ENCODE peak calls at places on chromosome 13, in eight cellular contexts. W is fibroblast of the aortic adventitia; K is GM13976; E is BJ; P is activated T-helper 2 cell treated with anti-CD3 and anti-CD28 coated beads, Interferon-gamma antibody, Interleukin-2, Interleukin-4, amounts not matched to agents 10 μg/mL and 5 μg/mL and 100 μg/mL, durations not matched to agents 14 hours and 24 hours and 36 hours; Y is iPS-NIHi11; V is psoas muscle; A is stimulated activated CD8-positive, alpha-beta memory T cell treated with anti-CD3 and anti-CD28 coated beads, Interleukin-15, amount 100 ng/mL, for 24 hours. Q is an unnamed sample.

GRCh38 chr13:47708386-47708785 is 292.7 kb downstream of the SUCLA2 start:
- DNase-seq in W (peak), K (no peak), E (peak), P (no peak), Y (no peak), V (no peak), A (no peak), Q (peak)

GRCh38 chr13:30159446-30159839 is 147.9 kb downstream of the KATNAL1 start:
- DNase-seq in W (peak), K (peak), E (no peak), P (no peak), Y (no peak), V (no peak), A (no peak), Q (peak)

GRCh38 chr13:21240586-21240985 is 64.1 kb downstream of the MRPL57 start:
- DNase-seq in W (peak), K (no peak), E (peak), P (no peak), Y (no peak), V (no peak), A (no peak), Q (peak)

GRCh38 chr13:101382086-101382485 is 34.2 kb downstream of the NALCN start:
- DNase-seq in W (no peak), K (no peak), E (no peak), P (no peak), Y (peak), V (no peak), A (no peak), Q (no peak)

GRCh38 chr13:37175996-37176395 is 70.5 kb upstream of the CSNK1A1L start:
- DNase-seq in W (peak), K (no peak), E (peak), P (no peak), Y (no peak), V (no peak), A (no peak), Q (peak)

GRCh38 chr13:51475727-51476521 is 23.1 kb upstream of the INTS6 start:
- DNase-seq in W (peak), K (no peak), E (no peak), P (no peak), Y (no peak), V (no peak), A (no peak), Q (peak)

GRCh38 chr13:113947321-113948033 is 26.4 kb downstream of the C13orf46 start:
- DNase-seq in W (peak), K (no peak), E (no peak), P (no peak), Y (no peak), V (peak), A (no peak), Q (no peak)

GRCh38 chr13:30063892-30064291 is 213.5 kb upstream of the UBL3 start:
- DNase-seq in W (no peak), K (no peak), E (no peak), P (no peak), Y (no peak), V (no peak), A (no peak), Q (no peak)

GRCh38 chr13:106522112-106522511 is 13.3 kb downstream of the EFNB2 start:
- DNase-seq in W (no peak), K (no peak), E (no peak), P (no peak), Y (no peak), V (no peak), A (no peak), Q (no peak)

GRCh38 chr13:48108106-48108505 is 13.2 kb upstream of the MED4 start:
- DNase-seq in W (no peak), K (no peak), E (no peak), P (no peak), Y (no peak), V (no peak), A (no peak), Q (no peak)

GRCh38 chr13:61110804-61111203 is 304.8 kb downstream of the PCDH20 start:
- DNase-seq in W (no peak), K (no peak), E (no peak), P (no peak), Y (no peak), V (no peak), A (no peak), Q (no peak)

GRCh38 chr13:50993908-50994307 is 84.3 kb downstream of the RNASEH2B start:
- DNase-seq in W (peak), K (no peak), E (no peak), P (no peak), Y (no peak), V (peak), A (no peak), Q (no peak)

GRCh38 chr13:100131863-100132574 is 43.1 kb downstream of the PCCA start:
- DNase-seq in W (peak), K (no peak), E (peak), P (no peak), Y (peak), V (no peak), A (no peak), Q (peak)

GRCh38 chr13:107743523-107743922 is 471.8 kb downstream of the LIG4 start:
- DNase-seq in W (no peak), K (no peak), E (no peak), P (no peak), Y (no peak), V (no peak), A (no peak), Q (no peak)

GRCh38 chr13:40383922-40384321 is 282.5 kb downstream of the FOXO1 start:
- DNase-seq in W (no peak), K (no peak), E (no peak), P (no peak), Y (no peak), V (no peak), A (no peak), Q (no peak)

GRCh38 chr13:51324714-51325440 is 14.6 kb upstream of the SERPINE3 start:
- DNase-seq in W (no peak), K (peak), E (no peak), P (no peak), Y (peak), V (no peak), A (no peak), Q (no peak)

GRCh38 chr13:110820311-110820710 is 94.6 kb downstream of the ANKRD10 start:
- DNase-seq in W (no peak), K (no peak), E (no peak), P (no peak), Y (no peak), V (no peak), A (no peak), Q (no peak)

GRCh38 chr13:94967183-94968039 is 255.1 kb upstream of the SOX21 start:
- DNase-seq in W (peak), K (peak), E (no peak), P (peak), Y (peak), V (no peak), A (no peak), Q (no peak)

GRCh38 chr13:76677047-76677446 is 209.2 kb downstream of the KCTD12 start:
- DNase-seq in W (peak), K (no peak), E (no peak), P (no peak), Y (no peak), V (peak), A (no peak), Q (peak)

GRCh38 chr13:66425741-66426140 is 804.4 kb downstream of the PCDH9 start:
- DNase-seq in W (no peak), K (no peak), E (no peak), P (no peak), Y (no peak), V (no peak), A (no peak), Q (peak)

GRCh38 chr13:106098778-106099177 is 436.7 kb downstream of the EFNB2 start:
- DNase-seq in W (no peak), K (no peak), E (no peak), P (no peak), Y (no peak), V (no peak), A (no peak), Q (no peak)

GRCh38 chr13:90594694-90595093 is 752.8 kb upstream of the MIR17HG start:
- DNase-seq in W (peak), K (no peak), E (peak), P (no peak), Y (no peak), V (no peak), A (no peak), Q (peak)

GRCh38 chr13:51776179-51776578 is 27.8 kb downstream of the DHRS12 start:
- DNase-seq in W (no peak), K (no peak), E (no peak), P (no peak), Y (no peak), V (peak), A (no peak), Q (no peak)

GRCh38 chr13:73248711-73249580 is 190.1 kb downstream of the KLF5 start:
- DNase-seq in W (no peak), K (no peak), E (no peak), P (no peak), Y (peak), V (no peak), A (no peak), Q (no peak)

GRCh38 chr13:36685912-36686311 is 12.1 kb downstream of the SERTM1 start:
- DNase-seq in W (peak), K (no peak), E (no peak), P (no peak), Y (no peak), V (no peak), A (no peak), Q (peak)

GRCh38 chr13:100506154-100506553 is 82.4 kb downstream of the GGACT start:
- DNase-seq in W (no peak), K (peak), E (no peak), P (no peak), Y (no peak), V (no peak), A (no peak), Q (no peak)

GRCh38 chr13:29954082-29955043 is 103.9 kb upstream of the UBL3 start:
- DNase-seq in W (no peak), K (no peak), E (no peak), P (no peak), Y (no peak), V (no peak), A (no peak), Q (no peak)

GRCh38 chr13:31005066-31005465 is 72.6 kb downstream of the TEX26 start:
- DNase-seq in W (no peak), K (no peak), E (no peak), P (no peak), Y (no peak), V (no peak), A (no peak), Q (no peak)

GRCh38 chr13:34748078-34748477 is 194.0 kb upstream of the NBEA start:
- DNase-seq in W (peak), K (no peak), E (no peak), P (no peak), Y (no peak), V (no peak), A (no peak), Q (peak)

GRCh38 chr13:86572115-86572514 is 772.9 kb upstream of the SLITRK6 start:
- DNase-seq in W (peak), K (no peak), E (no peak), P (no peak), Y (no peak), V (no peak), A (no peak), Q (peak)

GRCh38 chr13:90709329-90709728 is 638.2 kb upstream of the MIR17HG start:
- DNase-seq in W (no peak), K (no peak), E (no peak), P (no peak), Y (no peak), V (no peak), A (no peak), Q (no peak)

GRCh38 chr13:114285166-114285808 is 3.9 kb downstream of the UPF3A start:
- DNase-seq in W (no peak), K (no peak), E (no peak), P (no peak), Y (no peak), V (no peak), A (no peak), Q (peak)

GRCh38 chr13:52848455-52849190 is at the start of gene PCDH8:
- DNase-seq in W (no peak), K (no peak), E (no peak), P (no peak), Y (peak), V (no peak), A (no peak), Q (no peak)

GRCh38 chr13:99709134-99709533 is 207.9 kb downstream of the TM9SF2 start:
- DNase-seq in W (no peak), K (no peak), E (no peak), P (no peak), Y (no peak), V (no peak), A (no peak), Q (no peak)

Q was measured in astrocyte.